ENCODE peak calls at places on chromosome 4, in four cellular contexts. One of them, this sample, is unnamed.

GRCh38 chr4:111066887-111067286 is 444.0 kb upstream of the PITX2 start:
- DNase-seq in body of pancreas: no peak
- DNase-seq in IMR-90: peak
- DNase-seq in AG10803: peak
- DNase-seq in this sample: no peak

GRCh38 chr4:102684605-102685052 is 76.1 kb downstream of the MANBA start:
- DNase-seq in IMR-90: peak
- DNase-seq in AG10803: peak
- DNase-seq in body of pancreas: no peak
- DNase-seq in this sample: no peak

GRCh38 chr4:41375561-41375960 is 118.8 kb downstream of the UCHL1 start:
- DNase-seq in AG10803: no peak
- DNase-seq in body of pancreas: no peak
- DNase-seq in IMR-90: no peak
- DNase-seq in this sample: no peak

GRCh38 chr4:165204462-165204830 is 2.9 kb upstream of the KLHL2 start:
- DNase-seq in AG10803: peak
- DNase-seq in body of pancreas: no peak
- DNase-seq in IMR-90: peak
- DNase-seq in this sample: no peak

GRCh38 chr4:70670332-70671014 is 4.2 kb upstream of the JCHAIN start:
- DNase-seq in IMR-90: peak
- DNase-seq in AG10803: peak
- DNase-seq in body of pancreas: no peak
- DNase-seq in this sample: no peak

GRCh38 chr4:78369691-78370090 is 181.9 kb upstream of the ANXA3 start:
- DNase-seq in AG10803: peak
- DNase-seq in IMR-90: no peak
- DNase-seq in body of pancreas: no peak
- DNase-seq in this sample: no peak

GRCh38 chr4:83387922-83388676 is 53.5 kb upstream of the HPSE start:
- DNase-seq in body of pancreas: no peak
- DNase-seq in IMR-90: no peak
- DNase-seq in AG10803: no peak
- DNase-seq in this sample: no peak

GRCh38 chr4:64617813-64618212 is 208.6 kb upstream of the TECRL start:
- DNase-seq in body of pancreas: no peak
- DNase-seq in IMR-90: no peak
- DNase-seq in AG10803: no peak
- DNase-seq in this sample: no peak

GRCh38 chr4:126850286-126850685 is 782.5 kb upstream of the INTU start:
- DNase-seq in AG10803: peak
- DNase-seq in body of pancreas: no peak
- DNase-seq in IMR-90: peak
- DNase-seq in this sample: no peak

GRCh38 chr4:165974647-165975335 is 101.8 kb downstream of the TLL1 start:
- DNase-seq in body of pancreas: no peak
- DNase-seq in IMR-90: no peak
- DNase-seq in AG10803: no peak
- DNase-seq in this sample: no peak

GRCh38 chr4:162347492-162348213 is 183.9 kb upstream of the FSTL5 start:
- DNase-seq in body of pancreas: no peak
- DNase-seq in AG10803: no peak
- DNase-seq in IMR-90: no peak
- DNase-seq in this sample: no peak

GRCh38 chr4:177322156-177322685 is 12.5 kb downstream of the NEIL3 start:
- DNase-seq in body of pancreas: no peak
- DNase-seq in AG10803: no peak
- DNase-seq in IMR-90: peak
- DNase-seq in this sample: no peak

GRCh38 chr4:10701702-10702460 is 17.3 kb upstream of the CLNK start:
- DNase-seq in IMR-90: peak
- DNase-seq in AG10803: no peak
- DNase-seq in body of pancreas: no peak
- DNase-seq in this sample: no peak

GRCh38 chr4:56055027-56055976 is 106.6 kb downstream of the CEP135 start:
- DNase-seq in body of pancreas: no peak
- DNase-seq in IMR-90: no peak
- DNase-seq in AG10803: no peak
- DNase-seq in this sample: no peak

GRCh38 chr4:155473420-155474095 is 96.8 kb upstream of the MAP9 start:
- DNase-seq in body of pancreas: no peak
- DNase-seq in IMR-90: peak
- DNase-seq in AG10803: no peak
- DNase-seq in this sample: no peak

GRCh38 chr4:138522366-138522765 is 280.2 kb upstream of the SLC7A11 start:
- DNase-seq in IMR-90: peak
- DNase-seq in AG10803: peak
- DNase-seq in body of pancreas: no peak
- DNase-seq in this sample: peak

GRCh38 chr4:174631901-174632758 is 109.8 kb upstream of the HPGD start:
- DNase-seq in AG10803: peak
- DNase-seq in IMR-90: peak
- DNase-seq in body of pancreas: no peak
- DNase-seq in this sample: no peak

GRCh38 chr4:152633118-152633517 is 46.7 kb downstream of the TMEM154 start:
- DNase-seq in IMR-90: no peak
- DNase-seq in body of pancreas: no peak
- DNase-seq in AG10803: no peak
- DNase-seq in this sample: peak

GRCh38 chr4:179586460-179586859 is 2144.2 kb upstream of the AGA start:
- DNase-seq in body of pancreas: no peak
- DNase-seq in AG10803: no peak
- DNase-seq in IMR-90: peak
- DNase-seq in this sample: no peak

GRCh38 chr4:111323916-111324315 is 701.0 kb upstream of the PITX2 start:
- DNase-seq in body of pancreas: no peak
- DNase-seq in AG10803: peak
- DNase-seq in IMR-90: peak
- DNase-seq in this sample: no peak

GRCh38 chr4:66926687-66927086 is 618.6 kb downstream of the CENPC start:
- DNase-seq in IMR-90: no peak
- DNase-seq in body of pancreas: no peak
- DNase-seq in AG10803: no peak
- DNase-seq in this sample: no peak

GRCh38 chr4:66920514-66920913 is 624.8 kb downstream of the CENPC start:
- DNase-seq in AG10803: no peak
- DNase-seq in IMR-90: no peak
- DNase-seq in body of pancreas: no peak
- DNase-seq in this sample: no peak

GRCh38 chr4:66923081-66923865 is 622.0 kb downstream of the CENPC start:
- DNase-seq in body of pancreas: no peak
- DNase-seq in AG10803: no peak
- DNase-seq in IMR-90: no peak
- DNase-seq in this sample: no peak

GRCh38 chr4:66921433-66921832 is 623.9 kb downstream of the CENPC start:
- DNase-seq in AG10803: no peak
- DNase-seq in IMR-90: no peak
- DNase-seq in body of pancreas: no peak
- DNase-seq in this sample: no peak
- H3K4me3 ChIP-seq in AG10803: no peak
- H3K4me3 ChIP-seq in IMR-90: no peak
- H3K4me3 ChIP-seq in body of pancreas: no peak
- H3K4me3 ChIP-seq in this sample: no peak

DNA sequence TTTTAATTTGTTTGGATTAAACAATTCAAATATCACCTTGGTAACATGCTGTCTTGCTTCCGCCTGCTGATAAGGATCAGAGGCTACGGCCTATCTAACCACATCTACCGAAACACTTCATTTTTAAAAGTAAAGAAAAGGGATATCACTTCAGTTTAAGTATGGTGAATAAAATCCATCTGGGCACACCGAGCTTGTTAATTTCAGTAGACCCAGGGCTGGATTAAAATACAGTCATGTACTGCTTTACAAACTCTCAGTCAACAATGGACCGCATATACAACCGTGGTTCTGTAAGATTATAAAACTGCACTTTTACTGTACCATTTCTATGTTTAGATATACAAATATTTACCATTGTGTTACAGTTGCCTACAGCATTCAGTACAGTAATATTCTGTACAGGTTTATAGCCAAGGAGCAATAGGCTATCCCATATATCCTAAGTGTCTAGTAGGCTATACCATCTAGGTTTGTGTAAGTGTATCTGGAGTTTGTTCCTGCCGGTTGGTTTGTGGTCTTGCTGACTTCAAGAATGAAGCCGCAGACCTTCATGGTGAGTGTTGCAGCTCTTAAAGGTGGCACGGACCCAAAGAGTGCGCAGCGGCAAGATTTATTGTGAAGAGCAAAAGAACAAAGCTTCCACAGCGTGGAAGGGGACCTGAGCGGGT is 40.0 kb downstream of the SEPTIN11 start:
- DNase-seq in body of pancreas: no peak
- DNase-seq in IMR-90: no peak
- DNase-seq in AG10803: no peak
- DNase-seq in this sample: no peak
- H3K4me3 ChIP-seq in body of pancreas: no peak
- H3K4me3 ChIP-seq in IMR-90: no peak
- H3K4me3 ChIP-seq in AG10803: no peak
- H3K4me3 ChIP-seq in this sample: no peak

GRCh38 chr4:25424539-25425228 is 47.6 kb downstream of the ANAPC4 start:
- DNase-seq in body of pancreas: no peak
- DNase-seq in IMR-90: no peak
- DNase-seq in AG10803: no peak
- DNase-seq in this sample: no peak
- H3K4me3 ChIP-seq in body of pancreas: no peak
- H3K4me3 ChIP-seq in IMR-90: no peak
- H3K4me3 ChIP-seq in AG10803: no peak
- H3K4me3 ChIP-seq in this sample: no peak

GRCh38 chr4:153788419-153789276 is at the start of gene SFRP2:
- DNase-seq in body of pancreas: peak
- DNase-seq in AG10803: no peak
- DNase-seq in IMR-90: no peak
- DNase-seq in this sample: no peak
- H3K4me3 ChIP-seq in body of pancreas: no peak
- H3K4me3 ChIP-seq in AG10803: peak
- H3K4me3 ChIP-seq in IMR-90: no peak
- H3K4me3 ChIP-seq in this sample: no peak